ENCODE peak calls at places on chromosomes 6 and 20, in four cellular contexts. One of them, this sample, is unnamed.
A peak's percentile ranks its signal among the peaks of the same experiment; 100 is the strongest.

GRCh38 chr20:61835301-61835700 is 230.4 kb downstream of the TAF4 start:
- DNase-seq in body of pancreas: no peak
- DNase-seq in stomach: no peak
- DNase-seq in HCT116: no peak
- DNase-seq in this sample: peak; percentile 10

GRCh38 chr6:71602385-71602949 is 283.9 kb upstream of the RIMS1 start:
- DNase-seq in body of pancreas: no peak
- DNase-seq in stomach: no peak
- DNase-seq in HCT116: no peak
- DNase-seq in this sample: no peak

GRCh38 chr6:150334790-150335783 is 33.7 kb upstream of the IYD start:
- DNase-seq in body of pancreas: peak; percentile 63
- DNase-seq in stomach: no peak
- DNase-seq in HCT116: peak; percentile 80
- DNase-seq in this sample: no peak

GRCh38 chr6:138465007-138465645 is 34.2 kb downstream of the NHSL1 start:
- DNase-seq in body of pancreas: no peak
- DNase-seq in stomach: no peak
- DNase-seq in HCT116: peak; percentile 70
- DNase-seq in this sample: no peak

GRCh38 chr20:52269327-52269726 is 77.7 kb upstream of the ZFP64 start:
- DNase-seq in body of pancreas: no peak
- DNase-seq in stomach: no peak
- DNase-seq in HCT116: no peak
- DNase-seq in this sample: no peak

GRCh38 chr20:50815162-50815989 is 20.5 kb downstream of the BCAS4 start:
- DNase-seq in body of pancreas: no peak
- DNase-seq in stomach: no peak
- DNase-seq in HCT116: no peak
- DNase-seq in this sample: no peak

GRCh38 chr6:34982424-34982852 is 93.4 kb downstream of the ANKS1A start:
- DNase-seq in body of pancreas: no peak
- DNase-seq in stomach: no peak
- DNase-seq in HCT116: no peak
- DNase-seq in this sample: peak; percentile 33

GRCh38 chr6:137894779-137895385 is 27.8 kb downstream of the TNFAIP3 start:
- DNase-seq in body of pancreas: no peak
- DNase-seq in stomach: no peak
- DNase-seq in HCT116: no peak
- DNase-seq in this sample: no peak

GRCh38 chr6:43681303-43681702 is 6.3 kb downstream of the MRPS18A start:
- DNase-seq in body of pancreas: no peak
- DNase-seq in stomach: no peak
- DNase-seq in HCT116: no peak
- DNase-seq in this sample: no peak

GRCh38 chr6:35585688-35586087 is 73.0 kb upstream of the TULP1 start:
- DNase-seq in body of pancreas: no peak
- DNase-seq in stomach: no peak
- DNase-seq in HCT116: no peak
- DNase-seq in this sample: no peak

GRCh38 chr20:58701431-58702160 is 9.0 kb downstream of the NPEPL1 start:
- DNase-seq in body of pancreas: no peak
- DNase-seq in stomach: no peak
- DNase-seq in HCT116: no peak
- DNase-seq in this sample: no peak

GRCh38 chr6:119463081-119463626 is 113.6 kb upstream of the MAN1A1 start:
- DNase-seq in body of pancreas: no peak
- DNase-seq in stomach: no peak
- DNase-seq in HCT116: no peak
- DNase-seq in this sample: no peak

GRCh38 chr6:34161857-34162515 is 16.1 kb upstream of the GRM4 start:
- DNase-seq in body of pancreas: no peak
- DNase-seq in stomach: no peak
- DNase-seq in HCT116: no peak
- DNase-seq in this sample: no peak

GRCh38 chr20:20241966-20242365 is 125.9 kb upstream of the INSM1 start:
- DNase-seq in body of pancreas: no peak
- DNase-seq in stomach: no peak
- DNase-seq in HCT116: no peak
- DNase-seq in this sample: no peak

GRCh38 chr20:41643504-41643938 is 25.3 kb upstream of the CHD6 start:
- DNase-seq in body of pancreas: peak; percentile 64
- DNase-seq in stomach: peak; percentile 88
- DNase-seq in HCT116: peak; percentile 6
- DNase-seq in this sample: no peak

GRCh38 chr6:101458341-101458740 is 64.8 kb downstream of the GRIK2 start:
- DNase-seq in body of pancreas: no peak
- DNase-seq in stomach: no peak
- DNase-seq in HCT116: peak; percentile 0
- DNase-seq in this sample: no peak

GRCh38 chr6:143299253-143300166 is 151.0 kb downstream of the ADAT2 start:
- DNase-seq in body of pancreas: no peak
- DNase-seq in stomach: no peak
- DNase-seq in HCT116: no peak
- DNase-seq in this sample: no peak

GRCh38 chr6:16974729-16975359 is 127.0 kb upstream of the STMND1 start:
- DNase-seq in body of pancreas: no peak
- DNase-seq in stomach: no peak
- DNase-seq in HCT116: no peak
- DNase-seq in this sample: no peak

GRCh38 chr6:87334683-87335082 is 5.6 kb upstream of the GJB7 start:
- DNase-seq in body of pancreas: no peak
- DNase-seq in stomach: no peak
- DNase-seq in HCT116: no peak
- DNase-seq in this sample: no peak

GRCh38 chr6:136592930-136593673 is 42.9 kb upstream of the MAP7 start:
- DNase-seq in body of pancreas: no peak
- DNase-seq in stomach: no peak
- DNase-seq in HCT116: no peak
- DNase-seq in this sample: no peak

GRCh38 chr6:163485388-163485851 is 70.9 kb downstream of the QKI start:
- DNase-seq in body of pancreas: no peak
- DNase-seq in stomach: no peak
- DNase-seq in HCT116: no peak
- DNase-seq in this sample: no peak

GRCh38 chr6:32148289-32148688 is 3.5 kb downstream of the PRRT1 start:
- DNase-seq in body of pancreas: no peak
- DNase-seq in stomach: no peak
- DNase-seq in HCT116: no peak
- DNase-seq in this sample: no peak

GRCh38 chr20:25525857-25526256 is 59.5 kb downstream of the NINL start:
- DNase-seq in body of pancreas: no peak
- DNase-seq in stomach: no peak
- DNase-seq in HCT116: no peak
- DNase-seq in this sample: no peak

GRCh38 chr6:20301256-20301655 is 89.0 kb upstream of the MBOAT1 start:
- DNase-seq in body of pancreas: no peak
- DNase-seq in stomach: no peak
- DNase-seq in HCT116: no peak
- DNase-seq in this sample: no peak

GRCh38 chr20:31842471-31843157 is 2.8 kb downstream of the FOXS1 start:
- DNase-seq in body of pancreas: no peak
- DNase-seq in stomach: no peak
- DNase-seq in HCT116: no peak
- DNase-seq in this sample: no peak

GRCh38 chr6:43078651-43079050 is 2.5 kb downstream of the PTK7 start:
- DNase-seq in body of pancreas: no peak
- DNase-seq in stomach: no peak
- DNase-seq in HCT116: no peak
- DNase-seq in this sample: no peak

GRCh38 chr20:47188540-47188939 is 168.0 kb downstream of the ZMYND8 start:
- DNase-seq in body of pancreas: no peak
- DNase-seq in stomach: no peak
- DNase-seq in HCT116: no peak
- DNase-seq in this sample: no peak

GRCh38 chr6:129695373-129696027 is 14.5 kb downstream of the ARHGAP18 start:
- DNase-seq in body of pancreas: no peak
- DNase-seq in stomach: no peak
- DNase-seq in HCT116: no peak
- DNase-seq in this sample: no peak

GRCh38 chr6:1641391-1641790 is 31.7 kb downstream of the FOXC1 start:
- DNase-seq in body of pancreas: peak; percentile 91
- DNase-seq in stomach: peak; percentile 87
- DNase-seq in HCT116: peak; percentile 61
- DNase-seq in this sample: no peak

GRCh38 chr20:3733119-3733995 is 872 bp downstream of the HSPA12B start:
- DNase-seq in body of pancreas: no peak
- DNase-seq in stomach: no peak
- DNase-seq in HCT116: no peak
- DNase-seq in this sample: no peak

GRCh38 chr20:57294558-57294957 is 28.1 kb upstream of the BMP7 start:
- DNase-seq in body of pancreas: no peak
- DNase-seq in stomach: no peak
- DNase-seq in HCT116: no peak
- DNase-seq in this sample: no peak

GRCh38 chr6:13261464-13261994 is 66.8 kb downstream of the TBC1D7 start:
- DNase-seq in body of pancreas: no peak
- DNase-seq in stomach: no peak
- DNase-seq in HCT116: no peak
- DNase-seq in this sample: no peak

GRCh38 chr6:14458669-14459266 is 341.2 kb downstream of the CD83 start:
- DNase-seq in body of pancreas: no peak
- DNase-seq in stomach: peak; percentile 39
- DNase-seq in HCT116: no peak
- DNase-seq in this sample: no peak

GRCh38 chr6:41439524-41440418 is 104.4 kb downstream of the NCR2 start:
- DNase-seq in body of pancreas: no peak
- DNase-seq in stomach: no peak
- DNase-seq in HCT116: no peak
- DNase-seq in this sample: no peak

GRCh38 chr6:169205176-169206160 is 48.2 kb downstream of the THBS2 start:
- DNase-seq in body of pancreas: no peak
- DNase-seq in stomach: no peak
- DNase-seq in HCT116: no peak
- DNase-seq in this sample: no peak

DNA sequence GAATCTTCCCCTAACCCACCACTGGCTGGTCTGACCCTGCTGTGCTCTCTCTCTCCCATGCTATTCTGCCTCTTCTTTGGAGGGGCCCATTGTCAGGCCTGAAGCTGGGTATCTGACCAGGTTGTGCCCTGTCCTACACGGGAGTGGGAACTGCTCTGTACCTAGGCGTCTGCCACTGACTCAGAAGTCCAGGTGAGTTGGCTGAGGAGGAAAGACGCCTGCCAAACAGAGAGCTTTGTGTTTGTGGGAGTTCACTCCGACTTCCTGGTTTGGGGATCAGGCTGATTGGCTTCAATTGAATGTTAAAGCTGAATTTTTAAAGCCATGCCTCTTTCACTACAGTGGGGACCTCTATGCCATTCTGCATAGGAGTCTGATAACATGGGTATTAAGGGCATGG is 136.0 kb downstream of the CCDC170 start:
- DNase-seq in body of pancreas: peak; percentile 24
- DNase-seq in stomach: peak; percentile 69
- DNase-seq in HCT116: no peak
- DNase-seq in this sample: peak; percentile 39
- TF ChIP-seq POLR2A in body of pancreas: no peak
- TF ChIP-seq POLR2A in stomach: no peak
- TF ChIP-seq POLR2A in HCT116: no peak
- TF ChIP-seq POLR2A in this sample: no peak

DNA sequence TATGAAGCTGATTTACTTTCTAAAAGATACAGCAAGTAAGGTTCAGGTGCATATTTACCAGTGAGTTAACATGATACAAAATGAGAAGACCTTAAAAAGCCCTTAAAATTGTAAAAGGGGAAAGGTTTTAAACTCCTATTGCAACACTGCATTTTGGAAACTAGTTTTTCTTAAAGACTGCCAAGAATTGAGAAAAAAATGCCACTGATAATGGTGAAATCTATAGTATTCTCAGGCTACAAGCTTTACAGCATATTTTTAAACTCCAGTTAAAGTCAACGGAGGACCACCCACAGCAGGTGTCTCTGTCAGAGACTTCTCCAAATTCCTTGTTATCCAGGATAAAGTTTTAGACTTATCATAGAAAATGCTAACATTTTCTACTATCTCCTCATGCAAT is 53.6 kb downstream of the ELOVL5 start:
- DNase-seq in body of pancreas: no peak
- DNase-seq in stomach: no peak
- DNase-seq in HCT116: no peak
- DNase-seq in this sample: no peak
- H3K36me3 ChIP-seq in body of pancreas: no peaks in the 10 kb centered on the region
- H3K36me3 ChIP-seq in stomach: no peaks in the 10 kb centered on the region
- H3K36me3 ChIP-seq in HCT116: no peaks in the 10 kb centered on the region
- H3K36me3 ChIP-seq in this sample: no peaks in the 10 kb centered on the region

DNA sequence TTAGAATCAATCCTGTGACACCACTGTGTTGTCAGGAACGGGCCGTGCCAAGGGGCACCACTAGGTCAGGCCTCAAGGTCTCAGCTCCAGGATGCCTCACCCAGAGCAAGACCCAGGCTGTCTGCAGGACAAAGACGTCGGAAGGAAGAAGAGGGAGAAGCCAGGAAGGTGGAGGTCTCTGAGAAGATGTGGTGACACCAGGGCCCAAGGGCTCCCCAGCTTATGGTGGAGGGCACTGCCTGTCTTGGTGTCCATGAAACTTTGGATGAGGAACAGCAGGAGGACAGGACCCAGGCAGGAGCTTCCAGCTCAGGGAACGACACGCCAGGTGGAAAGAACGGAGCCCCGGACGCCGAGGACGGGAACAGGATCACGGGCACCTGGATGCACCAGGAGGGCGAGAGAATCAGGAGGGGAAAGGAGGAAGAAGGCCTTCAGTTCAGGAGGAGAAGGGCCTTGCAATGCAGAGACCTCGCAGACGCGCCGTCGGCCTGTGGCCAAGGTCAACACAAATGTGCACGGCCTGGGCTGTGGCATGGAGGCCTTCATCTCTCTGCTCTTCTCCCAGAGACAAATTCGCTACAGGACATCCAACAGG is 49.4 kb downstream of the YTHDF1 start:
- DNase-seq in body of pancreas: no peak
- DNase-seq in stomach: no peak
- DNase-seq in HCT116: no peak
- DNase-seq in this sample: no peak
- H3K27me3 ChIP-seq in body of pancreas: no peaks in the 10 kb centered on the region
- H3K27me3 ChIP-seq in stomach: peaks cover 83% of the 10 kb centered on the region
- H3K27me3 ChIP-seq in HCT116: peaks cover 15% of the 10 kb centered on the region
- H3K27me3 ChIP-seq in this sample: no peaks in the 10 kb centered on the region

DNA sequence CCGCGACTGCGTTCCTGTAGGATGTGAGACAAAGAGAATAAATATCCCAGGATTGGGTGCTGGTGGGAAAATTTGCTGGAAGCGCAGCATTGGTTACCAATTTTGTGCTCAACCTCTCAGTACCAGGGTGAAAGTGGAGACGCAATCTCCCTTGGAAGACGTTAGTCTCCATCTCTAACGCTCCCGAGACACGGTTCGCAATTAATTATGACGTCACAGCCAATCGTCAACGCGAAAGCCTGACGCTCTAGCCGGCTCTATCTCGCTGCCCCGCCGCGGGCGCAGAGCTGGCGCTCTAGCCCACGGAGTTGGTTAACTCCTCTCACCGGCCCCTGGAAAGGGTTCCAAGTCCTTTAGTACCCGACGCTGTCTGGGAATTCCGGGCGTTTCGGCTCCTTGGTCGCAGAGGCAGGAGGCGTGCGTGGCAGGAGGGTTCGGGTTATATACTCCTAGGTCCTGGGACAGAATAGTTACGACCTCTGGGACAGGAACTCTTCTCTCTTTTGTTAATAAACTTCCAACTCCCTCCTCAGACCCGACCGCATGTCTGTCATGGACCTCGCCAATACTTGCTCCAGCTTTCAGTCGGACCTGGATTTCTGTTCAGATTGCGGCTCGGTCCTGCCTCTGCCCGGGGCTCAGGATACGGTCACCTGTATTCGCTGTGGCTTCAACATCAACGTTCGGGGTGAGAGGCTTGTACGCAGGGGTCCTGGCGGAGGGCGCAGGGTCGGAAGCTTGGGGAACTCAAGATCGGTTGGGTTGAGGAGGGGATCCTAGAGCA is at the start of gene POLR1H:
- DNase-seq in body of pancreas: peak; percentile 94
- DNase-seq in stomach: peak; percentile 94
- DNase-seq in HCT116: peak; percentile 92
- DNase-seq in this sample: peak; percentile 92
- TF ChIP-seq POLR2A in body of pancreas: peak; percentile 96
- TF ChIP-seq POLR2A in stomach: no peak
- TF ChIP-seq POLR2A in HCT116: peak; percentile 90
- TF ChIP-seq POLR2A in this sample: peak; percentile 93